ENCODE peak calls at places on chromosomes 2 and 18, in nine cellular contexts. One of them, this sample, is unnamed.

GRCh38 chr2:84646514-84646913 is 130.2 kb downstream of the DNAH6 start:
- DNase-seq in tibial artery: no peak
- DNase-seq in Caco-2: no peak
- DNase-seq in mesenchymal stem cell: no peak
- DNase-seq in thoracic aorta: no peak
- DNase-seq in heart right ventricle: no peak
- DNase-seq in heart left ventricle: no peak
- DNase-seq in neural progenitor cell: no peak
- DNase-seq in sigmoid colon: no peak
- DNase-seq in this sample: no peak

GRCh38 chr18:59231157-59231556 is 11.2 kb downstream of the GRP start:
- DNase-seq in Caco-2: no peak
- DNase-seq in thoracic aorta: no peak
- DNase-seq in mesenchymal stem cell: no peak
- DNase-seq in neural progenitor cell: no peak
- DNase-seq in tibial artery: no peak
- DNase-seq in heart left ventricle: no peak
- DNase-seq in heart right ventricle: no peak
- DNase-seq in sigmoid colon: no peak
- DNase-seq in this sample: no peak

GRCh38 chr2:176096986-176097819 is 2.4 kb upstream of the HOXD12 start:
- DNase-seq in mesenchymal stem cell: peak; percentile 70
- DNase-seq in sigmoid colon: peak; percentile 92
- DNase-seq in heart right ventricle: peak; percentile 63
- DNase-seq in tibial artery: peak; percentile 59
- DNase-seq in thoracic aorta: no peak
- DNase-seq in heart left ventricle: peak; percentile 50
- DNase-seq in neural progenitor cell: peak; percentile 66
- DNase-seq in Caco-2: peak; percentile 67
- DNase-seq in this sample: peak; percentile 85

GRCh38 chr18:24071029-24071428 is 56.5 kb downstream of the TTC39C start:
- DNase-seq in Caco-2: no peak
- DNase-seq in thoracic aorta: no peak
- DNase-seq in neural progenitor cell: no peak
- DNase-seq in mesenchymal stem cell: no peak
- DNase-seq in heart right ventricle: no peak
- DNase-seq in heart left ventricle: no peak
- DNase-seq in tibial artery: no peak
- DNase-seq in sigmoid colon: no peak
- DNase-seq in this sample: no peak

GRCh38 chr18:61596296-61596695 is 263.1 kb downstream of the CDH20 start:
- DNase-seq in Caco-2: no peak
- DNase-seq in sigmoid colon: no peak
- DNase-seq in heart right ventricle: no peak
- DNase-seq in heart left ventricle: no peak
- DNase-seq in neural progenitor cell: no peak
- DNase-seq in mesenchymal stem cell: no peak
- DNase-seq in thoracic aorta: no peak
- DNase-seq in tibial artery: no peak
- DNase-seq in this sample: no peak

GRCh38 chr2:176334729-176335128 is 65.5 kb downstream of the MTX2 start:
- DNase-seq in heart right ventricle: no peak
- DNase-seq in thoracic aorta: no peak
- DNase-seq in tibial artery: no peak
- DNase-seq in Caco-2: no peak
- DNase-seq in sigmoid colon: no peak
- DNase-seq in neural progenitor cell: no peak
- DNase-seq in mesenchymal stem cell: no peak
- DNase-seq in heart left ventricle: no peak
- DNase-seq in this sample: no peak

GRCh38 chr2:23286765-23287155 is 98.2 kb upstream of the KLHL29 start:
- DNase-seq in neural progenitor cell: no peak
- DNase-seq in heart left ventricle: peak; percentile 62
- DNase-seq in tibial artery: peak; percentile 53
- DNase-seq in mesenchymal stem cell: peak; percentile 65
- DNase-seq in Caco-2: no peak
- DNase-seq in thoracic aorta: no peak
- DNase-seq in heart right ventricle: peak; percentile 25
- DNase-seq in sigmoid colon: peak; percentile 86
- DNase-seq in this sample: peak; percentile 86

GRCh38 chr2:172084484-172084733 is 898 bp upstream of the DLX1 start:
- DNase-seq in tibial artery: no peak
- DNase-seq in heart right ventricle: no peak
- DNase-seq in mesenchymal stem cell: no peak
- DNase-seq in sigmoid colon: no peak
- DNase-seq in thoracic aorta: no peak
- DNase-seq in neural progenitor cell: no peak
- DNase-seq in Caco-2: no peak
- DNase-seq in heart left ventricle: no peak
- DNase-seq in this sample: peak; percentile 86

GRCh38 chr2:173680574-173680973 is 284.6 kb downstream of the SP3 start:
- DNase-seq in heart left ventricle: no peak
- DNase-seq in mesenchymal stem cell: no peak
- DNase-seq in sigmoid colon: no peak
- DNase-seq in tibial artery: no peak
- DNase-seq in heart right ventricle: no peak
- DNase-seq in Caco-2: no peak
- DNase-seq in thoracic aorta: no peak
- DNase-seq in neural progenitor cell: no peak
- DNase-seq in this sample: peak; percentile 12

DNA sequence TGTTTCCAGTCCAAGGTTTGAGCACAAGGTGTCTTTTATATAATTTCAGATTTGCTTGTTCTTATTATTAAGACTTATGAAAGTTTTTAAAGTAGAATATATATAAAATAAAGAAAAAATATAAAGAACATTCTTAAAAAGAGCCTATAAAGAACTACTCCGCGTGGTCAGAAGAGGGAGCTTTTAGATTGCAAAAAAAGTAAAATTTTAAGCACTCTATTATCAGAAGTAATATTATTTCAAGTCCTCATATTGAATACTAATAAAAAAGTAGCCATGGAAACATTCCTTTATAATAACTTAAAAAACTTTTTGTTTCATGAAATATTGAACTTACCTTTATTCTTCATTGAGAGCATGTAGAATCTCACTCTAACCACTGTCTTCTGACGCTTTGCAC is 51.4 kb downstream of the LINC00305 start:
- DNase-seq in Caco-2: no peak
- DNase-seq in thoracic aorta: no peak
- DNase-seq in tibial artery: no peak
- DNase-seq in sigmoid colon: no peak
- DNase-seq in heart right ventricle: no peak
- DNase-seq in neural progenitor cell: no peak
- DNase-seq in mesenchymal stem cell: no peak
- DNase-seq in heart left ventricle: no peak
- DNase-seq in this sample: no peak
- H3K27me3 ChIP-seq in Caco-2: no peaks in the 10 kb centered on the region
- H3K27me3 ChIP-seq in thoracic aorta: no peaks in the 10 kb centered on the region
- H3K27me3 ChIP-seq in tibial artery: no peaks in the 10 kb centered on the region
- H3K27me3 ChIP-seq in sigmoid colon: no peaks in the 10 kb centered on the region
- H3K27me3 ChIP-seq in heart right ventricle: peaks cover 7% of the 10 kb centered on the region
- H3K27me3 ChIP-seq in neural progenitor cell: no peaks in the 10 kb centered on the region
- H3K27me3 ChIP-seq in mesenchymal stem cell: no peaks in the 10 kb centered on the region
- H3K27me3 ChIP-seq in heart left ventricle: no peaks in the 10 kb centered on the region
- H3K27me3 ChIP-seq in this sample: no peaks in the 10 kb centered on the region

DNA sequence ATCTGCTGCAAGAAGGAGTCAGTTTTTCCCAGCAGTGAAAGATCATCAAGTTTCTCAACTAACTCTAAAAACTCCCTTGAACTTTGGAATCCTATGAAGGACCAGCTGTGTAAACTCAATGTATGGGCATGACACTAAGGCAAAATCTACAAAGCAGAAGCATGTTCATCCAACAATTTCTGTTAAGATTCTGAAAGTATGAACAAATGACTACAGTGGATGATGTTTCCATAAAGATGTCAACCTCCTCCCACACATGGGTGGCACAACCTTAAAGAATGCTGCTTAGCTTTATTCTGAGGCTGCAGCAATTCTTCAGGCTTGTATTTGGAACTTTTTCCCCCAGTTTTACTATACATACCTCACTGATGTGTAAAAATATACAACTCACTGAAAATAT is 47.2 kb downstream of the WDR33 start:
- DNase-seq in thoracic aorta: no peak
- DNase-seq in tibial artery: no peak
- DNase-seq in sigmoid colon: no peak
- DNase-seq in mesenchymal stem cell: peak; percentile 49
- DNase-seq in heart right ventricle: no peak
- DNase-seq in Caco-2: no peak
- DNase-seq in neural progenitor cell: no peak
- DNase-seq in heart left ventricle: no peak
- DNase-seq in this sample: no peak
- H3K36me3 ChIP-seq in thoracic aorta: peaks cover 46% of the 10 kb centered on the region
- H3K36me3 ChIP-seq in tibial artery: peaks cover 71% of the 10 kb centered on the region
- H3K36me3 ChIP-seq in sigmoid colon: peaks cover 47% of the 10 kb centered on the region
- H3K36me3 ChIP-seq in mesenchymal stem cell: peaks cover 3% of the 10 kb centered on the region
- H3K36me3 ChIP-seq in heart right ventricle: peaks cover 99% of the 10 kb centered on the region
- H3K36me3 ChIP-seq in Caco-2: peaks cover 3% of the 10 kb centered on the region
- H3K36me3 ChIP-seq in neural progenitor cell: peaks cover 35% of the 10 kb centered on the region
- H3K36me3 ChIP-seq in heart left ventricle: peaks cover 100% of the 10 kb centered on the region
- H3K36me3 ChIP-seq in this sample: peaks cover 76% of the 10 kb centered on the region

DNA sequence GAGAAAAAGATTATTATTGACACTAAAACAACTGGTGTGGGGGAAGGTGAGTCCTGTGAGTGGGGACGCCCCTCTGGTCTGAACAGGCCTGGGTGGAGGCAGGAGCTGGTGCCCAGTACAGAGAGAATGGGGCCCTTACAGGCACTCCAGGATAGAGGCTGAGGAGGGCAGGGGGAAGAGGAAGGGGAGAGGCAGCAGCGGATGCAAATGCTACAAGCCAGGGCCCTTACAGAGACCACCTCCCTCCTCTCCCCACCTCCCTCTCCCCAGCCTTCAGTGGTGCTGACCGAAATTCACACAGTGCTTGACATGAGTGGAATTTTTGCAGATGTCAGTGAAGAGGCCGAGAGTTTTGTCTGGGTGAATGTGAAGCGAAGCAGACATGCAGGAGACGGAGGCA is 32.0 kb downstream of the CIB4 start:
- DNase-seq in heart right ventricle: no peak
- DNase-seq in mesenchymal stem cell: no peak
- DNase-seq in thoracic aorta: no peak
- DNase-seq in tibial artery: no peak
- DNase-seq in heart left ventricle: no peak
- DNase-seq in Caco-2: no peak
- DNase-seq in sigmoid colon: no peak
- DNase-seq in neural progenitor cell: no peak
- DNase-seq in this sample: no peak
- H3K27me3 ChIP-seq in heart right ventricle: peaks cover 31% of the 10 kb centered on the region
- H3K27me3 ChIP-seq in mesenchymal stem cell: peaks cover 14% of the 10 kb centered on the region
- H3K27me3 ChIP-seq in thoracic aorta: no peaks in the 10 kb centered on the region
- H3K27me3 ChIP-seq in tibial artery: no peaks in the 10 kb centered on the region
- H3K27me3 ChIP-seq in heart left ventricle: no peaks in the 10 kb centered on the region
- H3K27me3 ChIP-seq in Caco-2: no peaks in the 10 kb centered on the region
- H3K27me3 ChIP-seq in sigmoid colon: no peaks in the 10 kb centered on the region
- H3K27me3 ChIP-seq in neural progenitor cell: peaks cover 6% of the 10 kb centered on the region
- H3K27me3 ChIP-seq in this sample: peaks cover 5% of the 10 kb centered on the region

GRCh38 chr2:36869606-36870005 is 96.7 kb downstream of the STRN start:
- DNase-seq in neural progenitor cell: no peak
- DNase-seq in mesenchymal stem cell: no peak
- DNase-seq in heart left ventricle: no peak
- DNase-seq in tibial artery: no peak
- DNase-seq in Caco-2: no peak
- DNase-seq in heart right ventricle: no peak
- DNase-seq in thoracic aorta: no peak
- DNase-seq in sigmoid colon: no peak
- DNase-seq in this sample: no peak
- H3K36me3 ChIP-seq in neural progenitor cell: no peaks in the 10 kb centered on the region
- H3K36me3 ChIP-seq in mesenchymal stem cell: peaks cover 6% of the 10 kb centered on the region
- H3K36me3 ChIP-seq in heart left ventricle: peaks cover 95% of the 10 kb centered on the region
- H3K36me3 ChIP-seq in tibial artery: peaks cover 66% of the 10 kb centered on the region
- H3K36me3 ChIP-seq in Caco-2: no peaks in the 10 kb centered on the region
- H3K36me3 ChIP-seq in heart right ventricle: peaks cover 95% of the 10 kb centered on the region
- H3K36me3 ChIP-seq in thoracic aorta: peaks cover 19% of the 10 kb centered on the region
- H3K36me3 ChIP-seq in sigmoid colon: no peaks in the 10 kb centered on the region
- H3K36me3 ChIP-seq in this sample: peaks cover 23% of the 10 kb centered on the region

GRCh38 chr2:64359892-64360657 is 93.9 kb upstream of the LGALSL start:
- DNase-seq in mesenchymal stem cell: peak; percentile 96
- DNase-seq in neural progenitor cell: no peak
- DNase-seq in thoracic aorta: peak; percentile 88
- DNase-seq in tibial artery: peak; percentile 92
- DNase-seq in heart right ventricle: peak; percentile 47
- DNase-seq in sigmoid colon: peak; percentile 90
- DNase-seq in Caco-2: peak; percentile 60
- DNase-seq in heart left ventricle: peak; percentile 87
- DNase-seq in this sample: peak; percentile 97
- H3K27me3 ChIP-seq in mesenchymal stem cell: peaks cover 31% of the 10 kb centered on the region
- H3K27me3 ChIP-seq in neural progenitor cell: no peaks in the 10 kb centered on the region
- H3K27me3 ChIP-seq in thoracic aorta: no peaks in the 10 kb centered on the region
- H3K27me3 ChIP-seq in tibial artery: no peaks in the 10 kb centered on the region
- H3K27me3 ChIP-seq in heart right ventricle: peaks cover 70% of the 10 kb centered on the region
- H3K27me3 ChIP-seq in sigmoid colon: no peaks in the 10 kb centered on the region
- H3K27me3 ChIP-seq in Caco-2: no peaks in the 10 kb centered on the region
- H3K27me3 ChIP-seq in heart left ventricle: no peaks in the 10 kb centered on the region
- H3K27me3 ChIP-seq in this sample: no peaks in the 10 kb centered on the region

GRCh38 chr18:49858309-49859005 is 45.1 kb upstream of the ACAA2 start:
- DNase-seq in Caco-2: peak; percentile 55
- DNase-seq in thoracic aorta: no peak
- DNase-seq in neural progenitor cell: peak; percentile 79
- DNase-seq in heart left ventricle: no peak
- DNase-seq in tibial artery: no peak
- DNase-seq in mesenchymal stem cell: peak; percentile 77
- DNase-seq in heart right ventricle: peak; percentile 58
- DNase-seq in sigmoid colon: peak; percentile 73
- DNase-seq in this sample: peak; percentile 51

GRCh38 chr18:49855711-49856110 is 42.4 kb upstream of the ACAA2 start:
- DNase-seq in tibial artery: no peak
- DNase-seq in neural progenitor cell: no peak
- DNase-seq in mesenchymal stem cell: no peak
- DNase-seq in thoracic aorta: no peak
- DNase-seq in heart right ventricle: no peak
- DNase-seq in Caco-2: no peak
- DNase-seq in sigmoid colon: no peak
- DNase-seq in heart left ventricle: no peak
- DNase-seq in this sample: no peak

GRCh38 chr18:49854681-49855080 is 41.3 kb upstream of the ACAA2 start:
- DNase-seq in sigmoid colon: no peak
- DNase-seq in heart right ventricle: no peak
- DNase-seq in heart left ventricle: no peak
- DNase-seq in Caco-2: no peak
- DNase-seq in thoracic aorta: no peak
- DNase-seq in neural progenitor cell: no peak
- DNase-seq in tibial artery: no peak
- DNase-seq in mesenchymal stem cell: no peak
- DNase-seq in this sample: no peak

GRCh38 chr18:49857708-49858107 is 44.4 kb upstream of the ACAA2 start:
- DNase-seq in heart right ventricle: no peak
- DNase-seq in mesenchymal stem cell: no peak
- DNase-seq in sigmoid colon: no peak
- DNase-seq in tibial artery: no peak
- DNase-seq in thoracic aorta: no peak
- DNase-seq in heart left ventricle: no peak
- DNase-seq in neural progenitor cell: peak; percentile 27
- DNase-seq in Caco-2: no peak
- DNase-seq in this sample: no peak

DNA sequence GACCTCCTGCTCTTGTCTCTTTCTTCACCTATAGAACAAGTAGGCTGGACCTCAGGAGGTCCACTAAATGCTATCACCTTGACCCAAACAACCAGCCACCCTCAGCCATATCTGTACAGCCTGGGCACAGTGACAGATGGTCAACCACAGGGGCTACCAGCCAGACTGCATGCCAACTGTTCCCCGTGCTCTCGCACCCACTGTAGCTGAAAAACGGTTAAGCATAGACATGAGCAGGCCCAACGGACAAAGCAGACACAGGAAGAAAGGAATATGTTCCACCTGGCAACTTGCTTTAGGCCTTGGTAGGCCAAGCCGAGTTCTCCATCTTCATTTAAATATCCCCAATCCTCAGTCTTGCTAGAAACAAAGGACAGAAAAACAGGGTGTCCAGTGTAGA is 43.2 kb upstream of the ACAA2 start:
- DNase-seq in heart right ventricle: no peak
- DNase-seq in tibial artery: no peak
- DNase-seq in Caco-2: no peak
- DNase-seq in sigmoid colon: no peak
- DNase-seq in thoracic aorta: no peak
- DNase-seq in heart left ventricle: no peak
- DNase-seq in neural progenitor cell: no peak
- DNase-seq in mesenchymal stem cell: no peak
- DNase-seq in this sample: no peak
- H3K36me3 ChIP-seq in heart right ventricle: no peaks in the 10 kb centered on the region
- H3K36me3 ChIP-seq in tibial artery: no peaks in the 10 kb centered on the region
- H3K36me3 ChIP-seq in Caco-2: no peaks in the 10 kb centered on the region
- H3K36me3 ChIP-seq in sigmoid colon: no peaks in the 10 kb centered on the region
- H3K36me3 ChIP-seq in thoracic aorta: no peaks in the 10 kb centered on the region
- H3K36me3 ChIP-seq in heart left ventricle: no peaks in the 10 kb centered on the region
- H3K36me3 ChIP-seq in neural progenitor cell: no peaks in the 10 kb centered on the region
- H3K36me3 ChIP-seq in mesenchymal stem cell: no peaks in the 10 kb centered on the region
- H3K36me3 ChIP-seq in this sample: no peaks in the 10 kb centered on the region